ENCODE peak calls at places on chromosomes 11 and 22, in six cellular contexts. P, U, X, F, G and O are unnamed samples.

GRCh38 chr11:28836285-28837081 is 728.3 kb downstream of the METTL15 start:
- DNase-seq in U (no peak), G (peak; percentile 99), F (no peak), P (no peak), X (no peak), O (no peak)

GRCh38 chr11:7577883-7578242 is 64.1 kb downstream of the PPFIBP2 start:
- DNase-seq in G (peak; percentile 64), X (no peak), P (no peak), U (no peak), F (no peak), O (no peak)

GRCh38 chr11:65262775-65263174 is 1.0 kb downstream of the POLA2 start:
- DNase-seq in P (no peak), G (no peak), U (no peak), X (no peak), F (no peak), O (peak; percentile 31)

GRCh38 chr11:19957301-19957985 is 202.8 kb downstream of the DBX1 start:
- DNase-seq in X (no peak), F (no peak), P (no peak), G (no peak), U (no peak), O (no peak)

GRCh38 chr22:24982301-24983056 is 30.0 kb downstream of the KIAA1671 start:
- DNase-seq in F (no peak), P (no peak), U (no peak), G (no peak), X (no peak), O (peak; percentile 8)

GRCh38 chr11:111726301-111726713 is 39.9 kb downstream of the PPP2R1B start:
- DNase-seq in G (no peak), U (no peak), F (no peak), P (no peak), X (no peak), O (no peak)

GRCh38 chr11:114243461-114244372 is 52.5 kb upstream of the NNMT start:
- DNase-seq in U (no peak), G (no peak), X (no peak), F (no peak), P (peak; percentile 95), O (no peak)

GRCh38 chr22:44304354-44304753 is 8.4 kb downstream of the SHISAL1 start:
- DNase-seq in X (no peak), F (no peak), G (peak; percentile 79), P (no peak), U (no peak), O (peak; percentile 64)

GRCh38 chr11:91872216-91872615 is 352.4 kb upstream of the FAT3 start:
- DNase-seq in P (no peak), U (no peak), F (no peak), X (no peak), G (no peak), O (no peak)

GRCh38 chr22:46803031-46803880 is 40.8 kb downstream of the TBC1D22A start:
- DNase-seq in X (peak; percentile 46), P (peak; percentile 12), F (no peak), U (peak; percentile 65), G (peak; percentile 14), O (peak; percentile 93)

GRCh38 chr11:26335903-26336302 is 4.0 kb downstream of the ANO3 start:
- DNase-seq in F (no peak), X (no peak), G (no peak), U (no peak), P (no peak), O (no peak)

GRCh38 chr11:85948884-85949283 is 93.7 kb downstream of the CCDC83 start:
- DNase-seq in G (peak; percentile 16), U (no peak), X (no peak), P (no peak), F (no peak), O (no peak)

GRCh38 chr11:120182790-120183491 is 27.9 kb upstream of the OAF start:
- DNase-seq in U (no peak), G (peak; percentile 26), F (peak; percentile 60), P (peak; percentile 33), X (no peak), O (peak; percentile 71)

GRCh38 chr11:117856892-117857291 is 19.6 kb downstream of the FXYD6 start:
- DNase-seq in X (no peak), P (no peak), F (peak; percentile 62), G (no peak), U (no peak), O (no peak)

GRCh38 chr11:71212871-71213559 is 39.4 kb downstream of the SHANK2 start:
- DNase-seq in X (no peak), F (no peak), U (no peak), P (no peak), G (no peak), O (peak; percentile 59)

GRCh38 chr22:25374871-25375270 is 155.4 kb downstream of the CRYBB2 start:
- DNase-seq in X (no peak), F (no peak), P (no peak), U (no peak), G (no peak), O (no peak)

GRCh38 chr11:27973851-27974536 is 134.0 kb downstream of the KIF18A start:
- DNase-seq in F (no peak), U (no peak), X (no peak), G (no peak), P (no peak), O (no peak)

GRCh38 chr11:62081378-62082291 is 42.2 kb upstream of the INCENP start:
- DNase-seq in F (peak; percentile 93), X (peak; percentile 45), U (peak; percentile 80), G (peak; percentile 69), P (peak; percentile 70), O (peak; percentile 73)

GRCh38 chr11:777288-778255 is at the start of gene GATD1:
- DNase-seq in P (peak; percentile 81), X (peak; percentile 89), F (peak; percentile 98), G (peak; percentile 86), U (peak; percentile 92), O (peak; percentile 100)

GRCh38 chr22:39374801-39375200 is 24.8 kb upstream of the TAB1 start:
- DNase-seq in X (no peak), U (no peak), P (no peak), F (no peak), G (no peak), O (no peak)

GRCh38 chr11:2382927-2383822 is 6.1 kb downstream of the CD81 start:
- DNase-seq in U (no peak), X (no peak), G (peak; percentile 79), P (no peak), F (no peak), O (no peak)

GRCh38 chr11:57498540-57498939 is 17.0 kb downstream of the SLC43A1 start:
- DNase-seq in F (no peak), X (no peak), P (no peak), G (no peak), U (no peak), O (no peak)

GRCh38 chr22:46734830-46735453 is 3.1 kb downstream of the CERK start:
- DNase-seq in U (peak; percentile 49), X (no peak), G (no peak), P (peak; percentile 27), F (no peak), O (peak; percentile 30)

GRCh38 chr11:103618532-103618931 is 417.9 kb upstream of the DDI1 start:
- DNase-seq in F (no peak), X (no peak), G (peak; percentile 89), U (no peak), P (no peak), O (no peak)

GRCh38 chr22:38792833-38793232 is 1.1 kb downstream of the DNAL4 start:
- DNase-seq in G (peak; percentile 29), U (peak; percentile 43), F (no peak), P (no peak), X (no peak), O (no peak)